ENCODE peak calls at places on chromosome 6, in four cellular contexts. K is GM04503, X is non-pigmented ciliary epithelial cell, O is adipocyte. Y is an unnamed sample.

GRCh38 chr6:16288163-16288562 is 49.8 kb downstream of the GMPR start:
- DNase-seq in K (no peak), X (no peak), O (no peak), Y (no peak)

GRCh38 chr6:21922086-21922485 is 328.5 kb downstream of the SOX4 start:
- DNase-seq in K (no peak), X (no peak), O (no peak), Y (no peak)

GRCh38 chr6:80165143-80165542 is 58.7 kb downstream of the BCKDHB start:
- DNase-seq in K (no peak), X (no peak), O (no peak), Y (peak)

GRCh38 chr6:159979136-159979874 is 10.4 kb downstream of the IGF2R start:
- DNase-seq in K (no peak), X (no peak), O (peak), Y (no peak)

GRCh38 chr6:89797317-89797716 is 22.3 kb downstream of the MDN1 start:
- DNase-seq in K (no peak), X (peak), O (no peak), Y (no peak)

GRCh38 chr6:157651731-157652490 is 171.1 kb upstream of the SNX9 start:
- DNase-seq in K (no peak), X (no peak), O (no peak), Y (no peak)

GRCh38 chr6:111631930-111632460 is 26.3 kb upstream of the TRAF3IP2 start:
- DNase-seq in K (no peak), X (no peak), O (no peak), Y (no peak)

GRCh38 chr6:11196511-11197174 is 35.8 kb downstream of the NEDD9 start:
- DNase-seq in K (peak), X (peak), O (peak), Y (no peak)

GRCh38 chr6:51855310-51856082 is 231.9 kb downstream of the PKHD1 start:
- DNase-seq in K (peak), X (peak), O (peak), Y (no peak)

GRCh38 chr6:48186746-48187145 is 75.7 kb upstream of the PTCHD4 start:
- DNase-seq in K (no peak), X (no peak), O (no peak), Y (no peak)

GRCh38 chr6:31954511-31954910 is 4.3 kb downstream of the NELFE start:
- DNase-seq in K (no peak), X (no peak), O (no peak), Y (no peak)

GRCh38 chr6:13097454-13097853 is 230.9 kb downstream of the TBC1D7 start:
- DNase-seq in K (no peak), X (no peak), O (no peak), Y (no peak)

GRCh38 chr6:155143610-155144106 is 120.2 kb upstream of the CLDN20 start:
- DNase-seq in K (no peak), X (no peak), O (no peak), Y (no peak)

GRCh38 chr6:68273297-68273696 is 361.8 kb upstream of the ADGRB3 start:
- DNase-seq in K (no peak), X (no peak), O (no peak), Y (no peak)

GRCh38 chr6:77401231-77401630 is 62.1 kb downstream of the HTR1B start:
- DNase-seq in K (no peak), X (no peak), O (no peak), Y (no peak)

GRCh38 chr6:15960740-15961629 is 167.9 kb upstream of the MYLIP start:
- DNase-seq in K (no peak), X (no peak), O (no peak), Y (no peak)

GRCh38 chr6:74249658-74250057 is 553.7 kb downstream of the CD109 start:
- DNase-seq in K (no peak), X (peak), O (no peak), Y (no peak)

GRCh38 chr6:14727494-14728395 is 518.1 kb upstream of the JARID2 start:
- DNase-seq in K (no peak), X (no peak), O (no peak), Y (no peak)

GRCh38 chr6:109788687-109789086 is 97.6 kb downstream of the FIG4 start:
- DNase-seq in K (no peak), X (no peak), O (no peak), Y (no peak)

GRCh38 chr6:35926509-35927215 is 5.8 kb upstream of the SRPK1 start:
- DNase-seq in K (no peak), X (no peak), O (no peak), Y (no peak)

GRCh38 chr6:109671721-109672120 is 19.3 kb downstream of the AK9 start:
- DNase-seq in K (no peak), X (no peak), O (peak), Y (no peak)

GRCh38 chr6:143397229-143398222 is 53.0 kb downstream of the ADAT2 start:
- DNase-seq in K (peak), X (peak), O (peak), Y (no peak)

GRCh38 chr6:25388776-25389175 is 109.6 kb downstream of the CARMIL1 start:
- DNase-seq in K (no peak), X (no peak), O (no peak), Y (no peak)

GRCh38 chr6:14439419-14439818 is 321.8 kb downstream of the CD83 start:
- DNase-seq in K (no peak), X (no peak), O (no peak), Y (no peak)

GRCh38 chr6:127737768-127738167 is 160.8 kb downstream of the C6orf58 start:
- DNase-seq in K (no peak), X (no peak), O (peak), Y (no peak)

GRCh38 chr6:18561006-18561750 is 174.0 kb downstream of the RNF144B start:
- DNase-seq in K (no peak), X (no peak), O (no peak), Y (no peak)

GRCh38 chr6:115766745-115767462 is 293.8 kb downstream of the FRK start:
- DNase-seq in K (no peak), X (no peak), O (no peak), Y (no peak)

GRCh38 chr6:18585032-18585573 is 198.0 kb downstream of the RNF144B start:
- DNase-seq in K (peak), X (peak), O (peak), Y (no peak)

GRCh38 chr6:155883741-155884140 is 428.1 kb upstream of the NOX3 start:
- DNase-seq in K (no peak), X (no peak), O (peak), Y (no peak)

GRCh38 chr6:80535914-80536565 is 429.6 kb downstream of the BCKDHB start:
- DNase-seq in K (no peak), X (no peak), O (no peak), Y (no peak)

GRCh38 chr6:15796844-15797243 is 134.0 kb upstream of the DTNBP1 start:
- DNase-seq in K (no peak), X (no peak), O (no peak), Y (no peak)

GRCh38 chr6:6781877-6782236 is 193.3 kb downstream of the LY86 start:
- DNase-seq in K (peak), X (no peak), O (no peak), Y (no peak)

GRCh38 chr6:36444470-36444869 is 1.7 kb downstream of the KCTD20 start:
- DNase-seq in K (no peak), X (peak), O (peak), Y (no peak)

GRCh38 chr6:168514216-168514615 is 73.2 kb downstream of the SMOC2 start:
- DNase-seq in K (no peak), X (no peak), O (no peak), Y (no peak)

GRCh38 chr6:103983860-103984259 is 875.9 kb downstream of the HACE1 start:
- DNase-seq in K (no peak), X (no peak), O (no peak), Y (no peak)

Y was measured in SW 1271.